ENCODE peak calls at places on chromosomes 13 and 19, in five cellular contexts. J is ELR, Z is cardiac fibroblast, H is astrocyte of the spinal cord, M is DMS53. F is an unnamed sample.

GRCh38 chr13:48334534-48335127 is 31.1 kb downstream of the RB1 start:
- DNase-seq in M (peak), H (peak), J (peak), Z (peak), F (peak)

GRCh38 chr19:58001895-58002369 is 688 bp downstream of the ZNF606 start:
- DNase-seq in J (peak), Z (peak), M (no peak), H (peak), F (peak)

GRCh38 chr13:106513025-106513424 is 22.4 kb downstream of the EFNB2 start:
- DNase-seq in Z (no peak), J (peak), H (peak), M (no peak), F (peak)

GRCh38 chr13:106110241-106110855 is 425.1 kb downstream of the EFNB2 start:
- DNase-seq in M (no peak), Z (no peak), H (no peak), J (peak), F (peak)

GRCh38 chr13:101554420-101555125 is 102.1 kb downstream of the ITGBL1 start:
- DNase-seq in H (no peak), M (no peak), Z (no peak), J (peak), F (no peak)

GRCh38 chr13:44930907-44931676 is 58.2 kb downstream of the NUFIP1 start:
- DNase-seq in Z (peak), J (peak), M (peak), H (peak), F (no peak)

GRCh38 chr19:47663435-47663910 is 49.7 kb upstream of the EHD2 start:
- DNase-seq in Z (peak), J (peak), M (no peak), H (peak), F (peak)

GRCh38 chr13:83940742-83941141 is 58.5 kb upstream of the SLITRK1 start:
- DNase-seq in M (no peak), J (peak), Z (peak), H (peak), F (peak)

GRCh38 chr19:40594251-40594650 is 6.9 kb upstream of the LTBP4 start:
- DNase-seq in M (peak), H (no peak), J (peak), Z (no peak), F (no peak)

F was measured in fibroblast of lung.